ENCODE peak calls at places on chromosomes 1 and 21, in ten cellular contexts. U is cardiac fibroblast; V is heart right ventricle; N is CD8-positive, alpha-beta memory T cell; X is MM.1S; S is PC-3; T is aorta; I is AG10803; Q is left lung; J is IMR-90. A is an unnamed sample.

GRCh38 chr1:40662864-40663263 is 2.6 kb downstream of the RIMS3 start:
- DNase-seq in S (peak), V (no peak), U (no peak), T (peak), Q (no peak), I (peak), J (peak), N (no peak), X (no peak), A (peak)

GRCh38 chr1:117633068-117633345 is 27.2 kb downstream of the TENT5C start:
- DNase-seq in X (peak), N (no peak), V (no peak), Q (no peak), T (no peak), S (no peak), I (no peak), J (no peak), U (no peak), A (no peak)

GRCh38 chr21:15193937-15194336 is 129.1 kb upstream of the NRIP1 start:
- DNase-seq in N (no peak), I (no peak), S (no peak), J (no peak), X (no peak), T (no peak), Q (no peak), U (no peak), V (no peak), A (no peak)

GRCh38 chr1:220750126-220750525 is 2.0 kb downstream of the MTARC2 start:
- DNase-seq in N (no peak), U (peak), V (no peak), T (no peak), X (no peak), S (no peak), Q (no peak), J (no peak), I (no peak), A (peak)

GRCh38 chr1:81802601-81803422 is 2.1 kb downstream of the ADGRL2 start:
- DNase-seq in V (peak), J (peak), Q (peak), S (no peak), T (peak), I (peak), N (no peak), X (peak), U (peak), A (peak)

GRCh38 chr1:206679738-206680211 is 4.9 kb upstream of the MAPKAPK2 start:
- DNase-seq in U (no peak), T (no peak), S (no peak), X (peak), I (no peak), Q (no peak), J (no peak), N (no peak), V (no peak), A (no peak)

GRCh38 chr1:10761503-10762152 is 34.8 kb downstream of the CASZ1 start:
- DNase-seq in V (no peak), S (peak), I (peak), Q (peak), T (no peak), J (no peak), N (no peak), X (no peak), U (no peak), A (no peak)

GRCh38 chr1:113811353-113811887 is 856 bp downstream of the RSBN1 start:
- DNase-seq in J (peak), N (no peak), T (peak), V (no peak), I (peak), X (peak), U (peak), Q (peak), S (peak), A (peak)

GRCh38 chr21:25371831-25372434 is 235.3 kb downstream of the MRPL39 start:
- DNase-seq in Q (no peak), I (peak), J (no peak), U (no peak), V (no peak), S (no peak), N (no peak), X (no peak), T (no peak), A (no peak)

GRCh38 chr1:226110249-226111108 is 48.0 kb downstream of the H3-3A start:
- DNase-seq in V (peak), I (peak), N (peak), U (peak), Q (peak), X (peak), S (peak), J (peak), T (peak), A (peak)

GRCh38 chr1:109186704-109187071 is 27.0 kb upstream of the SARS1 start:
- DNase-seq in T (no peak), S (no peak), J (peak), N (no peak), Q (peak), V (peak), U (no peak), X (no peak), I (peak), A (peak)

GRCh38 chr1:151144474-151145157 is 1.8 kb downstream of the SEMA6C start:
- DNase-seq in U (peak), I (no peak), X (no peak), T (peak), N (no peak), V (no peak), S (no peak), J (no peak), Q (peak), A (peak)

GRCh38 chr1:100703716-100704115 is 15.8 kb upstream of the VCAM1 start:
- DNase-seq in Q (no peak), V (no peak), T (no peak), U (peak), I (peak), J (no peak), N (no peak), S (no peak), X (no peak), A (peak)

GRCh38 chr1:236021424-236022135 is 43.3 kb downstream of the NID1 start:
- DNase-seq in N (no peak), U (peak), X (no peak), Q (no peak), I (peak), T (no peak), V (peak), J (peak), S (no peak), A (peak)

GRCh38 chr1:82386365-82387069 is 585.8 kb downstream of the ADGRL2 start:
- DNase-seq in X (no peak), N (no peak), Q (no peak), I (no peak), V (no peak), S (no peak), U (no peak), J (no peak), T (no peak), A (peak)

GRCh38 chr1:106907795-106908194 is 148.7 kb upstream of the PRMT6 start:
- DNase-seq in S (no peak), J (no peak), I (no peak), T (no peak), Q (no peak), X (peak), N (no peak), V (no peak), U (no peak), A (no peak)

GRCh38 chr1:233735847-233736246 is 121.9 kb downstream of the KCNK1 start:
- DNase-seq in Q (no peak), U (no peak), V (no peak), I (no peak), J (no peak), S (peak), X (no peak), T (no peak), N (no peak), A (no peak)

GRCh38 chr1:22662318-22662717 is 9.3 kb downstream of the C1QB start:
- DNase-seq in N (no peak), U (no peak), I (no peak), V (no peak), X (no peak), Q (no peak), T (no peak), J (no peak), S (peak), A (no peak)

GRCh38 chr1:66575739-66576138 is 41.8 kb downstream of the SGIP1 start:
- DNase-seq in N (no peak), X (no peak), J (peak), U (peak), I (peak), Q (no peak), V (no peak), T (no peak), S (no peak), A (peak)

DNA sequence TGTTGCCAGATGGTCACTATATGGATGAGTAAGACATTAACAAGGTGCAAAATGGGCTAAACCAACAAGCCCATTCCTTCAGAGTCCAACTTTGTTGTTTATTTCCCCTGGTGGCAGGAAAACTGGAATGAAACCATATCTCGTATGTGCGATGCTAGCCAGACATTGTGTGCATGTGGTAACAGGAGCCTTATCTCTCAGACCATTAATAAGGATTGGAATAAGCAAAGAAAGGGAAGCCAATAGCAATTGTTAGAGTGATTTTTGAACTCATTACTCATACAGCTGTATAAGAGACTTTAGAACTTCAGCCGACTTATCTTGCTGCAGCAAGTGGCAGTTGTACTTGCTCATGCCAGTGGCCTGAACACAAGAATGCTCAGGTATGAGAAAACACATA is 30.0 kb upstream of the HMCN1 start:
- DNase-seq in I (no peak), U (no peak), N (no peak), J (no peak), Q (no peak), T (no peak), X (no peak), S (no peak), V (no peak), A (peak)
- H3K4me3 ChIP-seq in I (no peak), U (no peak), N (no peak), J (no peak), Q (no peak), T (no peak), X (no peak), S (no peak), V (no peak), A (no peak)

DNA sequence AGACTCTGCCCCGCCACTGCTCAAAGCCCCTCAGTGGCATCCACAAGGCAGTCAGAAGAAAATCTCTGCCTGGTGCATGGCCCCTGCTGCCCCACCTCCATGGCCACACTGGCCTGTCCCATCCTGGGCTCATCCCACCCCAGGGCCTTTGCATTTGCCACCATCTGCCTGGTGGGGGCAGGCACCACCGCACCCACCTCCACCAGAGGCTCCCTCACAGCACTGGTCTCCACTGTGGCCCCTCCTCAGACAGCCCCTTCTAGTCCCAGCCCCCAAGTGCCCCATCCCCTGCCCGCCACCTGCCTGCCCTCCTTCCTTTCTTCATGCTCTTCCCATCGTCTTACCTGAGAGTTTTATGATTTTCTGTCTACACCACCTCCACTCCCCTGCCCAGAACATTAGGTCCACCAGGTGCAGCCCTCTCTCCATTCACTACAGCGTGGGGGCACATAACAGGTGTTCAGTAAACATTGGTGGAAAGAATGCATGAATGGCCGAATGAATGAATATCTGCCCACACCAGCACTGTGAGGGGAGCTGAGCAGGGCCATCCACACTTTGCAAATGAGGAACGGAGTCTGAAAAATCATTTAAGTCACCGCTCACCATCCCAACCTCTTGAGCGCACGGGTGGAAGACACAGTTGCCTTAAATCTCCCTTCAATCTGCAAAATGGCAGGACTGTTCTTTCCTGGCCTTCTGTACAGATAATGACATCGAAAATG is 2.1 kb downstream of the PRDM15 start:
- DNase-seq in J (no peak), U (no peak), N (no peak), S (no peak), V (no peak), T (no peak), I (no peak), Q (no peak), X (no peak), A (no peak)
- H3K4me3 ChIP-seq in J (no peak), U (no peak), N (no peak), S (peak), V (peak), T (no peak), I (no peak), Q (no peak), X (no peak), A (peak)

DNA sequence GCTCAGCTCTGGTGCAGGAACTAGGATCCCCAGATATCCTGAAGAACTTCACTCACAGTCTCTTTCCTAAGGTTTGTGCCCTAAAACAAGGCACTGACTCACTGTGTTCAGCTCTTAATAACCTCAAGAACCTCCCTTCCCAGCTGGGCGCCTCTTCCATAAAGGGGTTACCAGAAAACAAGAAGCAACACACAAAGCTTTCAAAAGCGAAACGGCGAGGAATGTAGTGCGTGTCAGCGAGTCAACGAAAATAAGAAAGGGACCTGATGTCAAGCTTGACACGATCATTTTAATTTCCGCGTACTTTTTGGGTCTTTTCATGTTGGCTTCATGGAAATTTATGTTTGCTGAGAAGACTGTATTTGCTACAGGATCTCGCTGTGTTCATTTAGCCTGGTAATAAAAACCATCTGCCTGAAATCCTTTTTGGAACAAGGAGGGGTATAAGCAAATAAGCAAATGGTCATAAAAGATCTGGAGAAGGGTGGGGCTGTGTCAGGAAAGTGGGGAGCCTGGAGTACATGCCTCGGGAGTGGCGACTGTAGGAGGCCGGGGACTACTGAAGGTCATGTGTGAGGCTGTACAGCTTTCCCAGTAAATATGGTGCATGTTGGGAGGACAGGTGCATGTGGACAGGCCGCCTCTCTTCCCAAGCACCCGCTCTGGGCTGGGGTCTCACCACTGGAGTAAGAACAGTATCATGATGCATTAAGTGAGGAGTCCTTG is 11.4 kb upstream of the CLDN14 start:
- DNase-seq in U (no peak), N (no peak), S (no peak), V (no peak), Q (no peak), X (no peak), T (no peak), J (no peak), I (peak), A (no peak)
- H3K4me3 ChIP-seq in U (no peak), N (no peak), S (no peak), V (no peak), Q (no peak), X (no peak), T (no peak), J (no peak), I (peak), A (no peak)

GRCh38 chr1:229360417-229360816 is 17.6 kb upstream of the CCSAP start:
- DNase-seq in T (no peak), V (no peak), Q (no peak), U (no peak), N (no peak), X (no peak), J (no peak), I (no peak), S (no peak), A (no peak)
- H3K4me3 ChIP-seq in T (no peak), V (no peak), Q (no peak), U (no peak), N (no peak), X (no peak), J (no peak), I (no peak), S (no peak), A (no peak)

GRCh38 chr21:33886316-33886715 is 29.3 kb downstream of the ATP5PO start:
- DNase-seq in Q (no peak), T (peak), X (no peak), S (no peak), I (no peak), J (no peak), V (no peak), U (no peak), N (no peak), A (no peak)

GRCh38 chr21:33881689-33882440 is 33.7 kb downstream of the ATP5PO start:
- DNase-seq in X (no peak), V (no peak), Q (no peak), U (no peak), I (no peak), T (peak), J (no peak), S (no peak), N (no peak), A (no peak)

GRCh38 chr21:33884361-33885157 is 31.0 kb downstream of the ATP5PO start:
- DNase-seq in Q (no peak), N (no peak), V (no peak), U (peak), I (peak), T (peak), S (no peak), X (no peak), J (no peak), A (peak)

GRCh38 chr21:33880626-33881025 is 35.0 kb downstream of the ATP5PO start:
- DNase-seq in Q (peak), V (no peak), U (no peak), S (no peak), T (peak), X (no peak), I (no peak), J (no peak), N (no peak), A (no peak)

GRCh38 chr21:33885158-33885514 is 30.5 kb downstream of the ATP5PO start:
- DNase-seq in S (no peak), V (no peak), X (no peak), J (no peak), I (no peak), T (no peak), U (no peak), Q (no peak), N (no peak), A (no peak)
- H3K4me3 ChIP-seq in S (no peak), V (no peak), X (no peak), J (no peak), I (peak), T (no peak), U (no peak), Q (no peak), N (no peak), A (no peak)

GRCh38 chr1:15681346-15682290 is 2.5 kb upstream of the PLEKHM2 start:
- DNase-seq in X (no peak), N (no peak), T (no peak), Q (no peak), J (no peak), S (no peak), I (no peak), V (no peak), U (no peak), A (no peak)
- H3K4me3 ChIP-seq in X (no peak), N (no peak), T (no peak), Q (no peak), J (no peak), S (no peak), I (no peak), V (peak), U (no peak), A (no peak)

DNA sequence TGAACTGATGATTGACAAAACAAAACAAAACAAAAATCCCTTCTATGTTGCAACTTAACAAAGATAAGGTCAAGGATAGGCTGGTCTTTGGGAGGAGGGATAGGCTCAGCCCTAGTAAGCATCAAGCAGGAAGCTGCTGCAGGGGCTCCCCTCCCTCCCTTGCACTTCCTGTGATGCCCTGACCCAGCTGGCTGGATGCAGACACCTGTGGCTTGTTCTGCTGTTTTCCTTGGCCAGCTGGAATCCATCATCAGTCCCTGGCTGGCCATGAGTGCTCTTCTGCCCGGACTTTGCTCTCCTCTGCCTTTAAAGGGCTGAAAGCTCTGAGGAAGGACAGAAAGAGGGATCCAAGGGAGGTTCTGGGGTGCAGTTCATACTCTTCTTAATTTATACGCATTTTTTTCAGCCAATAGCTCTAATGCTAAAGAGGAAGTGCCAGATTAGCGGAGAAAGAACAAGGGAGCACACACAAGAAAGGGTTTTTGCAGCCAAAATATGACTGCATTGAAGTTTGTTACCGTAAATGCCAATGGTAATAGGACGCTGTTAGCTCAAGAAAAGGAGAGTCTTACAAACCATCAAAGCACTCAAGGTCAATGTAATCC is 19.9 kb upstream of the UBE2U start:
- DNase-seq in N (no peak), Q (no peak), U (peak), X (no peak), V (no peak), S (peak), J (peak), T (no peak), I (peak), A (peak)
- H3K4me3 ChIP-seq in N (no peak), Q (no peak), U (no peak), X (no peak), V (no peak), S (peak), J (no peak), T (no peak), I (no peak), A (no peak)

DNA sequence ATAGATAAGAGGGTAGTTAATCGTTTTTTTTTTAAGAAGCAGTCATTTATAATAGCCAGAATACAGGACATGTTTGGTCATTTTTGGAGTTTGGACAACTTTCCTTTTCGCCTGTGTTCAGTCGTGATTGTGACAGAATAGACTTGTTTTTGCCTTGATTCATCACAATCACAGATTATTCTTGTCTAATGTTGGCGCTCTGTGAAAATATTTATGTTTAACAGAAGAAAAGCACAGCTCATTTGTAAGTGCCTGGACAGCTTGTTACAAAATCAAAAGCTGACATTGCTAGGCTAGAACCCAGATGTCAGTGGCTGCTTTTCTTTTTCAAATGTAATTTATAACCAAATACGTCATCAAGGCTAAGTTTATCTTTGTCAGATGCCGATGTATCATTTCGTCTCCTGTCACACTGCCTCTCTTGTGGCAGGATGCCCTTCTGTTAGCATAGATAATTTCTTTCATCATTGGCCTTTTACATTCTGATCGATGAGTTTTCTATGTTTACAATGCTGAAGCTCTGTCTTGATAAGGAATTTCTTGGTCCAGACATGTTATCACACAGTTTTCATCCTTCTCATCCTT is 1227.3 kb downstream of the PLA2G4A start:
- DNase-seq in V (no peak), Q (no peak), I (no peak), U (peak), T (no peak), X (no peak), N (no peak), J (peak), S (no peak), A (peak)
- H3K4me3 ChIP-seq in V (no peak), Q (no peak), I (no peak), U (no peak), T (no peak), X (no peak), N (no peak), J (peak), S (no peak), A (no peak)

A was measured in fibroblast of the aortic adventitia.